ENCODE peak calls at places on chromosomes 4 and X, in seven cellular contexts. One of them, this sample, is unnamed.

GRCh38 chr4:89337678-89338077 is 30.1 kb upstream of the GPRIN3 start:
- DNase-seq in HCT116: no peak
- DNase-seq in HepG2: no peak
- DNase-seq in H1: no peak
- DNase-seq in SK-N-SH: no peak
- DNase-seq in K562: no peak
- DNase-seq in GM12878: no peak
- DNase-seq in this sample: no peak

GRCh38 chr4:141306331-141306730 is 85.6 kb downstream of the ZNF330 start:
- DNase-seq in HCT116: no peak
- DNase-seq in HepG2: no peak
- DNase-seq in H1: no peak
- DNase-seq in SK-N-SH: no peak
- DNase-seq in K562: no peak
- DNase-seq in GM12878: no peak
- DNase-seq in this sample: no peak

GRCh38 chrX:131812847-131813825 is 210.0 kb upstream of the STK26 start:
- DNase-seq in HCT116: no peak
- DNase-seq in HepG2: no peak
- DNase-seq in H1: no peak
- DNase-seq in SK-N-SH: peak
- DNase-seq in K562: peak
- DNase-seq in GM12878: peak
- DNase-seq in this sample: peak

GRCh38 chrX:22689290-22689689 is 310.5 kb upstream of the DDX53 start:
- DNase-seq in HCT116: no peak
- DNase-seq in HepG2: no peak
- DNase-seq in H1: no peak
- DNase-seq in SK-N-SH: no peak
- DNase-seq in K562: no peak
- DNase-seq in GM12878: no peak
- DNase-seq in this sample: no peak

GRCh38 chrX:19127649-19128168 is 5.4 kb upstream of the ADGRG2 start:
- DNase-seq in HCT116: no peak
- DNase-seq in HepG2: no peak
- DNase-seq in H1: no peak
- DNase-seq in SK-N-SH: no peak
- DNase-seq in K562: no peak
- DNase-seq in GM12878: no peak
- DNase-seq in this sample: no peak

GRCh38 chrX:154486396-154487207 is at the start of gene UBL4A:
- DNase-seq in HCT116: peak
- DNase-seq in HepG2: no peak
- DNase-seq in H1: peak
- DNase-seq in SK-N-SH: peak
- DNase-seq in K562: peak
- DNase-seq in GM12878: no peak
- DNase-seq in this sample: peak

GRCh38 chr4:2598661-2599654 is 62.5 kb downstream of the FAM193A start:
- DNase-seq in HCT116: no peak
- DNase-seq in HepG2: no peak
- DNase-seq in H1: no peak
- DNase-seq in SK-N-SH: peak
- DNase-seq in K562: no peak
- DNase-seq in GM12878: peak
- DNase-seq in this sample: no peak

GRCh38 chr4:77310931-77311330 is 153.9 kb downstream of the CCNG2 start:
- DNase-seq in HCT116: no peak
- DNase-seq in HepG2: no peak
- DNase-seq in H1: no peak
- DNase-seq in SK-N-SH: no peak
- DNase-seq in K562: no peak
- DNase-seq in GM12878: no peak
- DNase-seq in this sample: no peak

GRCh38 chr4:150176559-150176958 is 98.3 kb downstream of the DCLK2 start:
- DNase-seq in HCT116: no peak
- DNase-seq in HepG2: no peak
- DNase-seq in H1: no peak
- DNase-seq in SK-N-SH: peak
- DNase-seq in K562: no peak
- DNase-seq in GM12878: no peak
- DNase-seq in this sample: no peak
- TF ChIP-seq JUND in HCT116: no peak
- TF ChIP-seq JUND in HepG2: no peak
- TF ChIP-seq JUND in H1: no peak
- TF ChIP-seq JUND in SK-N-SH: peak
- TF ChIP-seq JUND in K562: no peak
- TF ChIP-seq JUND in GM12878: no peak
- TF ChIP-seq JUND in this sample: no peak

GRCh38 chr4:39078829-39079228 is 16.8 kb downstream of the KLHL5 start:
- DNase-seq in HCT116: no peak
- DNase-seq in HepG2: no peak
- DNase-seq in H1: no peak
- DNase-seq in SK-N-SH: no peak
- DNase-seq in K562: no peak
- DNase-seq in GM12878: no peak
- DNase-seq in this sample: no peak

GRCh38 chr4:39085891-39086290 is 23.9 kb downstream of the KLHL5 start:
- DNase-seq in HCT116: no peak
- DNase-seq in HepG2: no peak
- DNase-seq in H1: no peak
- DNase-seq in SK-N-SH: no peak
- DNase-seq in K562: peak
- DNase-seq in GM12878: no peak
- DNase-seq in this sample: no peak

GRCh38 chr4:39083164-39083563 is 21.1 kb downstream of the KLHL5 start:
- DNase-seq in HCT116: no peak
- DNase-seq in HepG2: no peak
- DNase-seq in H1: no peak
- DNase-seq in SK-N-SH: no peak
- DNase-seq in K562: no peak
- DNase-seq in GM12878: no peak
- DNase-seq in this sample: no peak
- TF ChIP-seq JUND in HCT116: no peak
- TF ChIP-seq JUND in HepG2: no peak
- TF ChIP-seq JUND in H1: no peak
- TF ChIP-seq JUND in SK-N-SH: no peak
- TF ChIP-seq JUND in K562: no peak
- TF ChIP-seq JUND in GM12878: no peak
- TF ChIP-seq JUND in this sample: no peak

DNA sequence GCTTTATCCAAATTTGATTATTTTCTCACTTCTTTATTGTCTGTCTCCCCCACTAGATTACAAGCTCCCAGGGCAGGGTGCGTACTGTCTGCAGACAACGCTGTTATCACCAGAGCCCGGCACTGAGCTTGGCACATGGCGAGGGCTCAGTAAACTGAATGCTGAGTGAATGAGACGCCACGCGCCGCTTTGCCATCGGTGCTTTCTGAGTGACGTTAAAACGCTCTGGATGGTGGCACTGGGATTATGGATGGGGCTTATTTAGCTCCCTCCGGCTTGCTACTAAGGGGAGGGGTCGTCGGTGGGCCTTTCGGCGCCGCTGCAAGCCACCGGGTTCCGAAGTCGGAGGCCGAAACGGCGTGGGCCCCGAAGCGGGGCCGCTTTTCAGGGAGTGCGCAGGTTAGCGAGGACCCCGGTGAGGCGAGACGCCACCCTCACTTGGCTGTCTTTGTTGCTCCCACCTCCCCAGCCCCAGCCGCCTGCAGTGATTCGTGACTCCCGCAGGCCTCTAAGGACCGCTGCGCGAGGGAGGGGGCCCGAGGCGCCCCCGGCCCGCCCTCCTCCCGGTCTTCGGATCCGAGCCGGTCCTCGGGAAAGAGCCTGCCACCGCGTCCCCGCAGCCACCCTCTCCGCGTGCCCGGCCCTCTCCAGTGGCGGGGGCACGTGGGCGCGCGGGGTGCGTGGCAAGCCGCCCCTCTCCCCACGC is 566 bp upstream of the FHL1 start:
- DNase-seq in HCT116: no peak
- DNase-seq in HepG2: no peak
- DNase-seq in H1: peak
- DNase-seq in SK-N-SH: no peak
- DNase-seq in K562: no peak
- DNase-seq in GM12878: no peak
- DNase-seq in this sample: no peak
- TF ChIP-seq JUND in HCT116: no peak
- TF ChIP-seq JUND in HepG2: no peak
- TF ChIP-seq JUND in H1: no peak
- TF ChIP-seq JUND in SK-N-SH: no peak
- TF ChIP-seq JUND in K562: no peak
- TF ChIP-seq JUND in GM12878: no peak
- TF ChIP-seq JUND in this sample: no peak

GRCh38 chr4:149831656-149832208 is 16.1 kb upstream of the IQCM start:
- DNase-seq in HCT116: no peak
- DNase-seq in HepG2: no peak
- DNase-seq in H1: no peak
- DNase-seq in SK-N-SH: no peak
- DNase-seq in K562: no peak
- DNase-seq in GM12878: no peak
- DNase-seq in this sample: no peak
- TF ChIP-seq JUND in HCT116: no peak
- TF ChIP-seq JUND in HepG2: no peak
- TF ChIP-seq JUND in H1: no peak
- TF ChIP-seq JUND in SK-N-SH: no peak
- TF ChIP-seq JUND in K562: no peak
- TF ChIP-seq JUND in GM12878: no peak
- TF ChIP-seq JUND in this sample: no peak

This sample was measured in T47D.